ENCODE peak calls at places on chromosomes 16 and 17, in seven cellular contexts. S, Y, G, P, Q, C and O are unnamed samples.

GRCh38 chr16:16143941-16144340 is 79.4 kb downstream of the ABCC6 start:
- DNase-seq in Q (peak; percentile 53), Y (no peak), C (no peak), P (no peak), S (no peak), G (no peak), O (no peak)

GRCh38 chr17:70661342-70662222 is 492.2 kb downstream of the KCNJ2 start:
- DNase-seq in Y (no peak), Q (no peak), S (no peak), C (peak; percentile 93), G (no peak), P (peak; percentile 62), O (no peak)

GRCh38 chr17:56902350-56902749 is 11.5 kb downstream of the TRIM25 start:
- DNase-seq in S (no peak), Q (peak; percentile 86), G (peak; percentile 57), C (no peak), Y (no peak), P (peak; percentile 85), O (no peak)

GRCh38 chr16:86199871-86200700 is 301.1 kb downstream of the IRF8 start:
- DNase-seq in S (no peak), P (no peak), C (no peak), G (peak; percentile 45), Q (no peak), Y (no peak), O (no peak)

GRCh38 chr16:86818701-86819522 is 240.6 kb downstream of the FOXL1 start:
- DNase-seq in P (no peak), Q (no peak), S (no peak), C (no peak), G (no peak), Y (no peak), O (no peak)

GRCh38 chr16:81405702-81406113 is 38.9 kb upstream of the CMIP start:
- DNase-seq in Y (no peak), P (peak; percentile 98), G (peak; percentile 28), S (no peak), Q (peak; percentile 97), C (no peak), O (peak; percentile 91)

GRCh38 chr16:50378417-50378816 is 9.6 kb upstream of the BRD7 start:
- DNase-seq in S (no peak), Q (no peak), Y (no peak), C (no peak), P (no peak), G (no peak), O (no peak)

GRCh38 chr17:72588961-72589360 is 468.1 kb downstream of the SOX9 start:
- DNase-seq in P (peak; percentile 35), G (no peak), C (peak; percentile 64), Q (no peak), Y (peak; percentile 65), S (no peak), O (peak; percentile 67)